ENCODE peak calls at places on chromosomes 16 and 17, in five cellular contexts. H is bronchial epithelial cell, F is H9, G is ascending aorta, T is A549. K is an unnamed sample.

GRCh38 chr16:84303023-84303422 is 8.3 kb downstream of the WFDC1 start:
- DNase-seq in H (no peak), F (no peak), G (peak; percentile 76), T (no peak), K (no peak)

GRCh38 chr17:2264023-2264860 is 39.3 kb downstream of the SMG6 start:
- DNase-seq in H (no peak), F (no peak), G (no peak), T (no peak), K (no peak)

GRCh38 chr17:13642188-13642587 is 40.5 kb upstream of the HS3ST3A1 start:
- DNase-seq in H (no peak), F (no peak), G (no peak), T (no peak), K (no peak)

GRCh38 chr16:3158014-3158497 is 23.2 kb downstream of the ZNF213 start:
- DNase-seq in H (no peak), F (no peak), G (no peak), T (no peak), K (no peak)

GRCh38 chr16:64375386-64375980 is 746.4 kb downstream of the CDH11 start:
- DNase-seq in H (no peak), F (no peak), G (no peak), T (no peak), K (no peak)

GRCh38 chr17:14866266-14866665 is 398.9 kb downstream of the PMP22 start:
- DNase-seq in H (no peak), F (no peak), G (no peak), T (no peak), K (no peak)

GRCh38 chr16:58466396-58466795 is 33.5 kb upstream of the NDRG4 start:
- DNase-seq in H (no peak), F (no peak), G (no peak), T (no peak), K (no peak)

GRCh38 chr16:84769416-84769815 is 50.4 kb upstream of the CRISPLD2 start:
- DNase-seq in H (no peak), F (no peak), G (no peak), T (no peak), K (no peak)

GRCh38 chr17:49365667-49366066 is 3.6 kb upstream of the ZNF652 start:
- DNase-seq in H (no peak), F (peak; percentile 76), G (peak; percentile 50), T (peak; percentile 70), K (no peak)

GRCh38 chr17:79699386-79700036 is 31.2 kb upstream of the ENPP7 start:
- DNase-seq in H (no peak), F (peak; percentile 80), G (no peak), T (no peak), K (no peak)

GRCh38 chr17:79693419-79693818 is 37.3 kb upstream of the ENPP7 start:
- DNase-seq in H (no peak), F (no peak), G (no peak), T (no peak), K (no peak)

GRCh38 chr17:79695293-79696158 is 35.2 kb upstream of the ENPP7 start:
- DNase-seq in H (no peak), F (no peak), G (no peak), T (no peak), K (no peak)

GRCh38 chr17:79698086-79698690 is 32.6 kb upstream of the ENPP7 start:
- DNase-seq in H (no peak), F (no peak), G (no peak), T (no peak), K (no peak)

GRCh38 chr17:79696159-79696982 is 34.4 kb upstream of the ENPP7 start:
- DNase-seq in H (no peak), F (no peak), G (no peak), T (no peak), K (no peak)
- TF ChIP-seq CTCF in H (no peak), F (no peak), G (no peak), T (no peak), K (no peak)

DNA sequence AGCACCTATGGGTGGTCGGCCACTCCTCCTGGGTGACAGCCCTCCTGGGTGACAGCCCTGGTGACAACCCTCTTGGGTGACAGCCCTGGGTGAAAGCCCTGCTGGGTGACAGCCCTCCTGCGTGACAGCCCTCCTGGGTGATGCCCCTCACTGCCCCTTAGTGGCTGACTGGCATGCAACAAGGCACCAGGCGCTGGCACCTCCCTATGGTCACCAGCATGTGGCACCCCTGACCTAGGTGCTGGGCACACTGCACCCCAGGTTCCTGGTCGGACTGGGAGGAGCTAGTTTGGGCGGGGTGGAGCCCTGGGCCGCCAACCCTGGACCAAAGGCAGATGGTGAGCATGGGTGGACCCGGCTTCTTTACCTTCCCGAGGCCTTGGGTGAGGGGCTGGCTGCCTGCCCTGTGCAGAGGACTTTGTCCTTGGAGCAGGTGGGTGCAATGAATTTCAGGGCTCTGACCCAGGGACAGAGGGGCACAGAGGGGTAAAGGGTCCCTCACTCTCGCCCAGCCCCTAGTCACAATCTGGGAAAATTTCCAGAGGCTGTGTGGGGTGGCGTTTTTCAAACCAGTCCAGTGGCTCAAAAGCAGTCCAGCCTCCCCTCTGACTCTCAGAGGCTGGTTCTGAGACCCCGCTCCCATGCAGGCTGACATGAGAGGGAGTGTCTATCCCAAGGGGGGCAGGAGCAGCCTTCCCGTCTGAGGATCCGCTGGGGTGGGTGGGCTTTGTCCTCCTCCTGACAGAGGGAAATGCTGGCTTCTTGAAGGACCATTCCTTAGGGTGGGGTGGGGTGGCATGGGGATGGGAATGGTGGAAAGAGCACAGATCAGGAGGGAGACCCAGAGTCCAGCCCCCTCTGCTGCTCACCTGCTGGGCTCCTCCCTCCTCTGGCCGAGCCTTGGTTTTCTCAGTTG is 25.9 kb upstream of the TNFRSF13B start:
- DNase-seq in H (no peak), F (no peak), G (peak; percentile 43), T (peak; percentile 80), K (no peak)
- TF ChIP-seq CTCF in H (no peak), F (no peak), G (no peak), T (peak; percentile 73), K (no peak)

DNA sequence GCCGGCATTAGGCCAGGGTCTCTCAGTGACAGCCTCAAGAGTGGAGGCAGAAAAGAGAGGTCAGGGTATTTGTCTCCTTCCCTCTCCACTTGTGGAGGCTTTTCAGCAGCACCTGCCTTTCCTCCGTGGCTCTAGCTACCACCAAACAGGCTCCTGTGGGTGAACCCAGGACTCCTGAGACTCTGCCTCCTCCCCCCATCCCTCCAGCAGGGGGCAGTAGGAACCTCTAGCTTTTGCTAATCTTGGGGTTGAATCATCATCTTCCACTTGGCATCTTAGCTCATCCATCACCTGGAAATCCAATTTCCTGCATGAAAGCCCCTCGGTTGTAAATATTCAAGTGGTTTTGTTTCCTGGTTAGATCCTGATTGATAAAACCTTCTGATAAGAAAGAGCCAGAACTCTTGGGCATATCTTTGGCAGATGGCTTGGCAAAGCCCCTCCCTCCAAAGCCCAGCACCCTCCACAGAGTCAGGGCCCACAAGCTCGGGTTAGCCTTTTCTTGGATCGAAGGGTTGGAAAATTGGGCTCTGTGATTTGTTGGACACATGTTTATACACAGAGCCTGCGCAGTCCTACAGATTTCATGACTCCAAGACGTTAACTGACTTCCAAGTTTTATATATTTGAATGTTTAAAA is 322.1 kb downstream of the MAP2K4 start:
- DNase-seq in H (peak; percentile 32), F (peak; percentile 82), G (no peak), T (peak; percentile 65), K (peak; percentile 52)
- TF ChIP-seq CTCF in H (peak; percentile 57), F (peak; percentile 87), G (peak; percentile 33), T (peak; percentile 48), K (peak; percentile 30)

DNA sequence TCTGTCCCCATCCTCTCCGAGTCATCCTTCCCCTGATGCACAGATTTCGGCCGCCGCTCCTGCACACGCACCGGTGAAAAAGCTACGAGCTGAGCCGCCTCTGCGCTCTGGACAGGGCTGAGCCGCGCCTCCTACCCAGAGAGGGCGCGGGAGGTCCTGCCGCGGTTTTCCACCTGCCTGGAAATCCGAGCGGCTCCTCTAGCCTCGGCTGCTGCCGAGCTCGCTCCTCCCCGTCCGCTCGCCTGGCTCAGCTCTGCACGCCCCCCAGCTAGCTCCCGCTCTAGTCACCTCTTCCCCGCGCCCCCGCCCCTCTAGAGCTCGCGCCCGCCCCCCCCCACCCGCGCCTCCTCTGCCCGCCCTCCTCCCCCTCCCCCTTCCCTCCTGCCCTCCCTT is 198 bp upstream of the SHISA9 start:
- DNase-seq in H (no peak), F (peak; percentile 92), G (no peak), T (no peak), K (no peak)
- TF ChIP-seq CTCF in H (no peak), F (no peak), G (no peak), T (no peak), K (no peak)